ENCODE peak calls at places on chromosomes 2 and 18, in ten cellular contexts. Y, I, Q, O, H, X, A, C, E and L are unnamed samples.

GRCh38 chr2:42104621-42105020 is 56.8 kb downstream of the PKDCC start:
- DNase-seq in A (no peak), O (no peak), E (no peak), Y (no peak), Q (no peak), C (no peak), H (no peak), I (no peak), X (no peak), L (no peak)

GRCh38 chr2:222064286-222064685 is 234.5 kb downstream of the PAX3 start:
- DNase-seq in I (no peak), C (no peak), A (no peak), E (no peak), Q (no peak), X (no peak), Y (no peak), H (no peak), O (no peak), L (no peak)

GRCh38 chr2:102166189-102166845 is 20.5 kb upstream of the IL1RL2 start:
- DNase-seq in Q (no peak), O (peak; percentile 76), I (peak; percentile 45), H (no peak), X (no peak), C (no peak), E (no peak), A (no peak), Y (peak; percentile 65), L (no peak)

GRCh38 chr18:56645415-56646016 is 5.6 kb upstream of the WDR7 start:
- DNase-seq in X (no peak), I (no peak), O (peak; percentile 12), Q (no peak), A (no peak), E (no peak), Y (no peak), H (no peak), C (peak; percentile 36), L (no peak)

GRCh38 chr18:32771871-32772499 is 838 bp downstream of the KLHL14 start:
- DNase-seq in A (no peak), C (no peak), X (no peak), Y (no peak), E (peak; percentile 62), I (no peak), O (no peak), Q (no peak), H (peak; percentile 27), L (no peak)

GRCh38 chr2:136010126-136010525 is 24.7 kb upstream of the DARS1 start:
- DNase-seq in H (no peak), I (no peak), Q (no peak), E (no peak), C (no peak), A (no peak), O (no peak), X (no peak), Y (no peak), L (no peak)

GRCh38 chr2:163213699-163214098 is 375.1 kb upstream of the KCNH7 start:
- DNase-seq in I (no peak), O (peak; percentile 14), X (no peak), Q (no peak), E (no peak), C (peak; percentile 3), H (no peak), Y (no peak), A (no peak), L (no peak)

GRCh38 chr2:3204031-3204430 is 173.6 kb downstream of the EIPR1 start:
- DNase-seq in O (no peak), Y (no peak), H (no peak), X (no peak), E (no peak), I (no peak), Q (no peak), A (no peak), C (no peak), L (no peak)

DNA sequence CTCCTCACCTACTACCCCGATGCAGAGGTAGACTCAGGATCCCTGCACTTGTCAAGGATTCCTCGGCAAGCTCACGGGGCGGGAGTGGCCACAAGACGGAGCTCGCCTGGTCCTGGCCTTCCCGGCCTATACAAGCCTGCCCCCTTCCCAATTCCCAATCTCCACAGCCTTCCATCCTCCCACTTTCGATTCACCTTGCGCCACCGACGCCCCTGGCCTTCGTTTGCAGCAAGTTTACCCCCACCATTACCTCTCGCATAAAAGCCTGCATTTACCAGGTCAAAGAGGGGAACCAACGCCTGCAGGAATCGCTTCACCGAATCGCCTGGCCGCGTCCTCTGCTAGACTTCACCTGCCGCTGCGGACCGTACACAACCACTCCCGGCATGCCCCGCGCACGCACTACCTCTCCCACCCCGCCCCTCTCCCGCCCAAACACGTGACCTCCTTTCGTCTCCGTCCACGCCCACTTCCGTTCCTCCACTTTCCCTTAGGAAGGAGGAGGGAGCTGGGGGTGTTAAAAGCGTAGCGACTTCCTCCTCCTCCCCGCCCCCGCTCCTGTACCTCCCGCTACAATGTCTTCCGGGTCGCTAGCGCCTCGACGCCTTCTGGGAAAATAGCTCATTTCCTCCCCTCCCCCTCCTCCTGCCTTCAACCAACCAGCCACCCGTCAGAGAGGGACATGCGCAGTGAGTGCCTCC is at the start of gene ORC4:
- DNase-seq in H (peak; percentile 96), Q (peak; percentile 98), O (peak; percentile 99), Y (peak; percentile 100), C (peak; percentile 99), I (peak; percentile 99), A (peak; percentile 99), E (peak; percentile 96), X (peak; percentile 93), L (peak; percentile 98)
- TF ChIP-seq CTCF in H (peak; percentile 13), Q (peak; percentile 22), O (peak; percentile 60), Y (peak; percentile 24), C (peak; percentile 21), I (peak; percentile 28), A (peak; percentile 48), E (no peak), X (peak; percentile 57), L (peak; percentile 58)

GRCh38 chr18:75364512-75364911 is 63.0 kb downstream of the SMIM21 start:
- DNase-seq in O (peak; percentile 15), X (no peak), Q (no peak), C (no peak), A (no peak), E (no peak), I (peak; percentile 17), Y (no peak), H (no peak), L (no peak)

GRCh38 chr18:75369026-75369425 is 58.5 kb downstream of the SMIM21 start:
- DNase-seq in H (no peak), C (no peak), I (no peak), Y (no peak), O (no peak), Q (no peak), E (no peak), X (no peak), A (no peak), L (no peak)

GRCh38 chr18:75365230-75365629 is 62.3 kb downstream of the SMIM21 start:
- DNase-seq in I (no peak), H (no peak), E (no peak), X (no peak), C (no peak), Y (no peak), A (no peak), O (no peak), Q (no peak), L (no peak)

GRCh38 chr18:75363446-75364225 is 63.9 kb downstream of the SMIM21 start:
- DNase-seq in I (no peak), O (no peak), A (no peak), H (no peak), C (no peak), E (no peak), Y (no peak), X (no peak), Q (no peak), L (no peak)

GRCh38 chr18:75365837-75366236 is 61.7 kb downstream of the SMIM21 start:
- DNase-seq in Q (no peak), Y (no peak), A (no peak), O (no peak), H (no peak), E (no peak), C (no peak), X (no peak), I (no peak), L (no peak)
- TF ChIP-seq CTCF in Q (no peak), Y (no peak), A (no peak), O (peak; percentile 3), H (no peak), E (no peak), C (peak; percentile 12), X (no peak), I (no peak), L (no peak)

DNA sequence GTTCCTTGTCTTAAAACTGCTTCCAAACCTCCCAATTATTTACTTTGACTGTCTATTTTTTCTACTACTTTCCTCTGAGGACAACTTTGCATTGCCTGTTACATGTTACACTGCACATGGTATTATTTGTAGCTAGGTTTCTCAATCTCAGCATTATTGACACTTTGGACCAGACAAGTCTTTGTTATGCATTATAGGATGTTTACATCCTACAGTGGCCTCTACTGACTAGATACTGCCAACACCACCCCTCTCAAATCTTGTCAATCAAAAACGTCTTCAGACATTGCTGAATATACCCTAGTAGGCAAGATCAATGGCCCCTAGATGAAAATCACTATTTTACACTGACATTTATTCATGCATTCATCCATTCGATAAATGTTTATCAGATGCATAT is 129.6 kb upstream of the DNAJC10 start:
- DNase-seq in H (no peak), E (no peak), C (peak; percentile 13), I (no peak), A (no peak), O (no peak), X (no peak), Q (no peak), Y (no peak), L (no peak)
- TF ChIP-seq CTCF in H (no peak), E (no peak), C (peak; percentile 21), I (no peak), A (no peak), O (no peak), X (no peak), Q (no peak), Y (no peak), L (no peak)

GRCh38 chr2:183264890-183265535 is 140.8 kb downstream of the NUP35 start:
- DNase-seq in H (no peak), I (no peak), C (no peak), E (no peak), Y (peak; percentile 53), Q (no peak), O (no peak), A (no peak), X (no peak), L (no peak)

GRCh38 chr2:183269956-183270355 is 145.7 kb downstream of the NUP35 start:
- DNase-seq in X (no peak), H (no peak), E (no peak), A (no peak), Y (no peak), C (no peak), O (no peak), I (no peak), Q (no peak), L (no peak)

DNA sequence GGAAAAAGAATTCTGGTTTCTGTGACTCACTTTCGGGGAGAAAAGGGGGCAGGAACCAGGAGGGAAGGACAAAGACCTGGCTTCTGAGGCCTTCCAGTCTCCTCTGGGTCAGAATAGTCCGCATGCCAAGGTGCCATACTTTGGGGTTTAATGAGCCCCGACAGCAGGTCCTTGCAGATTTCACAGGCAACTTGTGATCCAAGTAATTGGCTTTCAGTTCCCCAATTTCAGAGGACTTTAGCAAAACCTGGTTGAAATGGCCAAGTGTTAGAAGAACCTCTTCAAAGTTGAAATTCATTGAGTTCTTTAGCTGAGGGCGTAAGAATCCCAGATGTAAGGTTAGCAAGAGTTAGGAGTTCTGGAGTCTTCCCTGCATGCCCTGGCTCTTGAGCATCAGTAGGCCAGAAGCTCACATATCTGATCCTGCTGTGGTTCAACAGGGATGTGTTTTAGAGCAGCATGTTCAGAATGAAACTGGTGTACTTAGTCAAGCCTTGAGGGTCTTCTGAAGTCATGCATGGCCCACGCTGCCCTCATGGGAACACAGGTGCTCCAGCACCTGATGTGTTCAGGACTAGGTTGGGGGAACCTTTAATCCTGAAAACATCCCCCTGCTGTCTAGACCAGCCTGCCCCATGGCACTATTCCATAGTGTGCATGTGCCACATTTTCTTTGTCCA is 143.0 kb downstream of the NUP35 start:
- DNase-seq in Q (no peak), A (no peak), O (no peak), X (no peak), I (no peak), C (peak; percentile 8), H (no peak), E (no peak), Y (no peak), L (no peak)
- TF ChIP-seq CTCF in Q (no peak), A (no peak), O (no peak), X (no peak), I (no peak), C (no peak), H (no peak), E (no peak), Y (no peak), L (no peak)